ENCODE peak calls at places on chromosomes 3 and 15, in six cellular contexts. A is heart right ventricle, N is AG10803, L is GM12878, W is brain microvascular endothelial cell, X is mammary epithelial cell. T is an unnamed sample.

GRCh38 chr3:100653731-100654309 is 44.4 kb downstream of the ADGRG7 start:
- DNase-seq in A (no peak), N (no peak), L (no peak), W (no peak), X (no peak), T (no peak)

GRCh38 chr15:23447107-23447500 is at the start of gene GOLGA6L2:
- DNase-seq in A (no peak), N (no peak), L (no peak), W (no peak), X (no peak), T (no peak)

GRCh38 chr3:177742273-177742672 is 545.0 kb upstream of the TBL1XR1 start:
- DNase-seq in A (no peak), N (no peak), L (no peak), W (no peak), X (no peak), T (no peak)

GRCh38 chr3:100354850-100355249 is 20.3 kb downstream of the NIT2 start:
- DNase-seq in A (no peak), N (no peak), L (no peak), W (peak; percentile 8), X (no peak), T (no peak)

GRCh38 chr3:64595253-64595694 is 92.5 kb downstream of the ADAMTS9 start:
- DNase-seq in A (peak; percentile 80), N (peak; percentile 91), L (no peak), W (peak; percentile 94), X (peak; percentile 91), T (no peak)

GRCh38 chr3:140022061-140022781 is 87.2 kb downstream of the CLSTN2 start:
- DNase-seq in A (peak; percentile 28), N (no peak), L (no peak), W (no peak), X (no peak), T (no peak)

GRCh38 chr15:93997071-93997658 is 234.2 kb upstream of the MCTP2 start:
- DNase-seq in A (no peak), N (peak; percentile 33), L (no peak), W (peak; percentile 23), X (peak; percentile 11), T (no peak)

GRCh38 chr15:88187195-88187594 is 69.3 kb downstream of the NTRK3 start:
- DNase-seq in A (no peak), N (no peak), L (no peak), W (no peak), X (no peak), T (no peak)

GRCh38 chr3:33687406-33688010 is 30.5 kb downstream of the CLASP2 start:
- DNase-seq in A (no peak), N (peak; percentile 31), L (no peak), W (peak; percentile 50), X (peak; percentile 53), T (no peak)

GRCh38 chr3:188272481-188273372 is 118.8 kb downstream of the LPP start:
- DNase-seq in A (no peak), N (peak; percentile 96), L (no peak), W (peak; percentile 84), X (peak; percentile 76), T (no peak)

GRCh38 chr3:24494616-24495333 is at the start of gene THRB:
- DNase-seq in A (peak; percentile 77), N (peak; percentile 53), L (no peak), W (no peak), X (peak; percentile 77), T (no peak)
- TF ChIP-seq CTCF in A (no peak), N (peak; percentile 20), L (no peak), W (peak; percentile 31), X (no peak), T (no peak)

DNA sequence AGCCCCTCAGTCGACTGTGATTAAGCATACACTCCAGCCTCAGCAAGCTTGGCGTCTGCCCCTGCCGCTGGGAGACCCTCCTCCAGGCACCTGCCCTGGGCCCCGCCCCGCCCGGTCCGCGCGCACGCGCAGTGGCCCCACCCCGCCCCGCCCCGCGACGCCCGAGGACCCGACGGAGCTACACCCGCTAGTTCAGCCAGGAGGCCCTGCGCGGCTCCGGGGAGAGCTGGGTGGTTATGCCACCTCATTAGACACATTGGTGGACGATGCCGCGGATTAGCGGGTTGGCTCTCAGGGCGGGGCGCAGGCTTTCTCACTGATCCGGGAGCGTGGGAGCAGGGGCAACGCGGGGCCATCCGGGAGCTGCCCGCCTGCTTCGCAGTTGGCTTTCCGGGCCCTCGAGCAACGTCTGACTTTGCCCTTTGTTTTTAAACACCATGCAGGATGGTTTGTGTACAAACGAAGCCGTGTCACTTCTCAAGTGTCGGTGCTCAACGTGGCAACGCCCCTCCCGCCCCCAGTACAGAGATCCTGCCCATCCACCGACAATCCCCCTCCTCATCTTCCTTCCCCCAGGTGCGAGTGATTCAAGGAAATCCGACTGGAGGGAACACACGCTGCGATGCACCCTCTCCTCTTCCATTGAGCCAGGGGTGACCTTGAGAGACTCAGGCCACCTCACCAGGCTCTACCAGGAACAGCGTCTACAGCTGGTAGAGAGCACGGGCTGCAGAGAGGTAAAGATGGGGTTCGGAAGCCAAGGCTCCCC is 109.3 kb downstream of the SHQ1 start:
- DNase-seq in A (no peak), N (peak; percentile 6), L (no peak), W (no peak), X (no peak), T (peak; percentile 79)
- H3K4me3 ChIP-seq in A (peak overlapping the region; percentile 54), N (peak overlapping the region; percentile 31), L (peak overlapping the region; percentile 44), W (peak overlapping the region; percentile 48), X (peak overlapping the region; percentile 49), T (peak overlapping the region; percentile 56)

DNA sequence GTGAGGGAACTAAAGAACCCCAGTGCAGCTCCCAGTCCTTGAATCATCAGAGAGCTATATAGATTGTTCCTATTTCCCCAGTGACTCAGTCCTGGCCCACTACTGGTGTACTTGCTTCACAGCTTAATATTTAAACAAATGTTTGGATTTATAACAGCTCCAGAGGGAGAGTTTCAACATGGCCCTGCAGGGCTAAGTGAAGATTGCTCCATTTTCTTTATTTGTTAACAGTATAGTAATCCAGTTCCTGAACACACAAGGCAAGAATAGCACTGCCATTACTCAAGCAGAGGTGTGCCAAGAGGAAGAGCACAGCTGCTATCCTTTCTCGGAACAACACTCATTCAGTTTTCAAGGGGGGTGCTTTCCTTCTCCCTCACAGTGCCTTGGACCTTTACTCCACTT is 6.5 kb downstream of the SQOR start:
- DNase-seq in A (no peak), N (peak; percentile 98), L (no peak), W (peak; percentile 80), X (peak; percentile 93), T (no peak)
- TF ChIP-seq CTCF in A (no peak), N (peak; percentile 33), L (no peak), W (peak; percentile 14), X (no peak), T (no peak)

GRCh38 chr3:129560931-129561594 is 18.1 kb downstream of the H1-8 start:
- DNase-seq in A (peak; percentile 86), N (peak; percentile 91), L (no peak), W (peak; percentile 32), X (no peak), T (no peak)

GRCh38 chr3:129560269-129560787 is 17.4 kb downstream of the H1-8 start:
- DNase-seq in A (peak; percentile 61), N (peak; percentile 82), L (no peak), W (no peak), X (no peak), T (no peak)

GRCh38 chr3:129558772-129559564 is 16.0 kb downstream of the H1-8 start:
- DNase-seq in A (no peak), N (peak; percentile 91), L (no peak), W (no peak), X (no peak), T (no peak)

GRCh38 chr3:129558076-129558771 is 15.2 kb downstream of the H1-8 start:
- DNase-seq in A (no peak), N (no peak), L (no peak), W (no peak), X (no peak), T (no peak)

GRCh38 chr3:129559565-129560079 is 16.6 kb downstream of the H1-8 start:
- DNase-seq in A (no peak), N (no peak), L (no peak), W (no peak), X (no peak), T (no peak)
- H3K4me3 ChIP-seq in A (no peak overlapping the region), N (peak overlapping the region; percentile 29), L (no peak overlapping the region), W (no peak overlapping the region), X (no peak overlapping the region), T (no peak overlapping the region)

DNA sequence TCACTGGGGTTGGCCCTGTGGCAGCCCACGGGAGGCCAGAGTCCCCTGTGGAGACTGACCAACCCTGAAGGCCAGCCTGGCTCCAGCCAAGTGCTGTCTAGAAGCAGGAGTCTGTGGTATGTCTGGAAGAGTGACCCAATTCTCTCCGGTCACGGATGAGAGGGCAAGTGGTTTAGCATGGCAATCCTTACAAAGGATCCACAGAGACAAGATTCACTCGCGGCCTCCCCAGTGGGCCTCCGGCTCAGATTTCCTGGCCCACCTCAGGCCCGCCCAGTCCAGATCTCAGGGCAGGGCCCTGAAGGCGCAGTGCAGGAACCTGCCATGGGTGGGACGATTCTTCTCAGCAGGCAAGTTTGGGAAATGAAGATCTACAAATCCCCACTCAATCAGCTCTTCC is 5.0 kb upstream of the BCL2L10 start:
- DNase-seq in A (no peak), N (no peak), L (no peak), W (no peak), X (no peak), T (no peak)
- TF ChIP-seq CTCF in A (no peak), N (no peak), L (no peak), W (no peak), X (no peak), T (no peak)

DNA sequence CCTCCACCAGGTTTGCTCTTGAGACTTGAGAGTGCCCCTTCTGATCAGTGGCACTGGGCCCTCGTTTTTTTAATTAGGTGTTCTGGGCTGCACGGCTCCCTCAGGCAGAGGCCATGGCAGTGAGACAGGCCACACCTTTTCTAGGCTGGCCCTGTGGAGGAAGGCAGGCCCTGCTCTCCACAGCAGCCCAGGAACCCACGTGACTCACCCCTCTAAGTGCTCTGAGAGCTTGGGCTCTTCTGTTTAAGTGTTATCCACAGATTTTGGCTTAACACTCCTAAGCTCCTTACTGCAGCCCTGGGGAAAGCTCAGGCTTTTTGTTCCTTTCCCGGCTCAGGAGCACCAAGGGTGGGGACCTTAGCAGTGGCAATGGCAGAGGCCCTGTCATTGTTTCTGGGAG is 463.2 kb upstream of the GBE1 start:
- DNase-seq in A (no peak), N (no peak), L (no peak), W (no peak), X (no peak), T (no peak)
- H3K4me3 ChIP-seq in A (no peak overlapping the region), N (no peak overlapping the region), L (no peak overlapping the region), W (no peak overlapping the region), X (no peak overlapping the region), T (no peak overlapping the region)

DNA sequence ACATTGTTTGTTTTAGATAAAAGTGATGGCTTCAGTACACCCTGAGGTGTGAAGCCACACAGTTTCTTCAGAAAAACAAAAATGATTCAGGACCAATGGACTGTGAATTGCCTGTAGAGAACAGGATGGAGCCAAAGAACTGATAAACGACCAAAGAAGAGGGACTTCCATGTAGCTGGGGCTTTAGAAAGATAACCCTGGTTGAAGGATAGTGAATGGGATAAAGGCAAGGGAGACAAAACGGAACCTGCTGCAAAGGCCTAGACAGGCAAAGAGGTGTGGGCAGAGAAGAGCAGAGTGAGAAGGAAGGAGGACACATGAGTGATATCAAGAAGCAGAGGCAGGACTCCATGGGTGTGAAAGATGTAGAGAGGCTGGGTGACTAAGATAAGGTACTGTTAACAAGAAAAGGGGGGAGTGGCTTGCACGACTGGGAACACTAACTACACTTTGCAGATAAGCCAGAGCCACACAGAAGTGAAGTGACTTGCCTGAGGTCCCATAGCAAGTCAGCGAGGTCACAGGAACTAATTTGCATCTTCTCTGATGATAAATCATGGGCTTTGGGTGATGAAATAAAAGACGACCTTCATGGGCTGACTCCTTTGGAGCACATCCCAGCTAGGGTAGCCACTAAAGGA is 44.3 kb downstream of the RAB6B start:
- DNase-seq in A (no peak), N (no peak), L (no peak), W (no peak), X (no peak), T (no peak)
- TF ChIP-seq CTCF in A (no peak), N (no peak), L (no peak), W (no peak), X (no peak), T (no peak)